ENCODE peak calls at places on chromosomes 1 and 21, in nine cellular contexts. L is esophagus muscularis mucosa; W is lower lobe of right lung; X is esophagus squamous epithelium; V is mesenchymal stem cell; Z is colonic mucosa; E is transverse colon; H is effector memory CD4-positive, alpha-beta T cell; Q is SJSA1. Y is an unnamed sample.

GRCh38 chr1:163171826-163172225 is 30.9 kb downstream of the RGS5 start:
- DNase-seq in Z (no peak), V (no peak), H (no peak), X (no peak), E (no peak), L (no peak), Q (peak; percentile 37), W (no peak), Y (no peak)

GRCh38 chr1:29827237-29827750 is 591.0 kb downstream of the PTPRU start:
- DNase-seq in Z (no peak), W (no peak), Q (no peak), X (no peak), H (no peak), V (no peak), E (no peak), L (peak; percentile 72), Y (peak; percentile 51)

GRCh38 chr1:116693759-116694482 is 26.4 kb upstream of the IGSF3 start:
- DNase-seq in H (no peak), Z (peak; percentile 35), V (no peak), X (peak; percentile 6), W (no peak), L (no peak), E (peak; percentile 33), Q (no peak), Y (peak; percentile 56)

GRCh38 chr1:18233176-18233864 is 125.7 kb downstream of the IGSF21 start:
- DNase-seq in E (no peak), V (no peak), Q (no peak), H (no peak), Z (no peak), W (no peak), L (no peak), X (no peak), Y (no peak)

GRCh38 chr1:188514917-188515316 is 1686.2 kb downstream of the PLA2G4A start:
- DNase-seq in H (no peak), W (no peak), L (no peak), X (no peak), E (no peak), V (no peak), Z (no peak), Q (no peak), Y (no peak)

GRCh38 chr1:20867847-20868246 is 80.7 kb upstream of the HP1BP3 start:
- DNase-seq in E (no peak), X (no peak), Z (no peak), L (no peak), V (no peak), H (no peak), W (no peak), Q (no peak), Y (no peak)

GRCh38 chr1:246891105-246891504 is 40.6 kb downstream of the AHCTF1 start:
- DNase-seq in H (no peak), Z (no peak), X (no peak), L (no peak), Q (no peak), E (no peak), V (no peak), W (no peak), Y (no peak)

GRCh38 chr1:219442575-219442974 is 170.3 kb downstream of the ZC3H11B start:
- DNase-seq in E (no peak), Z (no peak), L (no peak), W (no peak), Q (no peak), V (peak; percentile 8), H (no peak), X (no peak), Y (no peak)

GRCh38 chr1:161215079-161215478 is at the start of gene FCER1G:
- DNase-seq in L (no peak), E (peak; percentile 50), Q (no peak), X (no peak), V (no peak), Z (peak; percentile 37), H (no peak), W (peak; percentile 85), Y (peak; percentile 88)

GRCh38 chr1:40757084-40757483 is 26.5 kb upstream of the KCNQ4 start:
- DNase-seq in X (no peak), Z (no peak), E (no peak), Q (no peak), L (no peak), V (no peak), H (no peak), W (no peak), Y (no peak)
- H3K36me3 ChIP-seq in X (peaks cover 36% of the 10 kb centered on the region), Z (peaks cover 24% of the 10 kb centered on the region), E (peaks cover 39% of the 10 kb centered on the region), Q (peaks cover 70% of the 10 kb centered on the region), L (peaks cover 98% of the 10 kb centered on the region), V (peaks cover 91% of the 10 kb centered on the region), H (peaks cover 88% of the 10 kb centered on the region), W (peaks cover 91% of the 10 kb centered on the region), Y (peaks cover 5% of the 10 kb centered on the region)

GRCh38 chr1:212949771-212950170 is 570 bp upstream of the VASH2 start:
- DNase-seq in L (no peak), Z (no peak), E (no peak), X (no peak), W (no peak), V (no peak), H (no peak), Q (no peak), Y (no peak)

GRCh38 chr1:212952596-212952995 is 2.3 kb downstream of the VASH2 start:
- DNase-seq in V (no peak), E (no peak), X (no peak), Z (no peak), H (no peak), W (no peak), Q (no peak), L (no peak), Y (no peak)

GRCh38 chr1:212954514-212954913 is 4.2 kb downstream of the VASH2 start:
- DNase-seq in E (no peak), W (no peak), Q (no peak), Z (no peak), L (no peak), H (no peak), V (no peak), X (no peak), Y (no peak)

GRCh38 chr1:212950243-212951057 is at the start of gene VASH2:
- DNase-seq in W (peak; percentile 84), Z (peak; percentile 87), V (peak; percentile 84), H (peak; percentile 1), E (peak; percentile 75), X (peak; percentile 26), L (no peak), Q (peak; percentile 71), Y (peak; percentile 94)

DNA sequence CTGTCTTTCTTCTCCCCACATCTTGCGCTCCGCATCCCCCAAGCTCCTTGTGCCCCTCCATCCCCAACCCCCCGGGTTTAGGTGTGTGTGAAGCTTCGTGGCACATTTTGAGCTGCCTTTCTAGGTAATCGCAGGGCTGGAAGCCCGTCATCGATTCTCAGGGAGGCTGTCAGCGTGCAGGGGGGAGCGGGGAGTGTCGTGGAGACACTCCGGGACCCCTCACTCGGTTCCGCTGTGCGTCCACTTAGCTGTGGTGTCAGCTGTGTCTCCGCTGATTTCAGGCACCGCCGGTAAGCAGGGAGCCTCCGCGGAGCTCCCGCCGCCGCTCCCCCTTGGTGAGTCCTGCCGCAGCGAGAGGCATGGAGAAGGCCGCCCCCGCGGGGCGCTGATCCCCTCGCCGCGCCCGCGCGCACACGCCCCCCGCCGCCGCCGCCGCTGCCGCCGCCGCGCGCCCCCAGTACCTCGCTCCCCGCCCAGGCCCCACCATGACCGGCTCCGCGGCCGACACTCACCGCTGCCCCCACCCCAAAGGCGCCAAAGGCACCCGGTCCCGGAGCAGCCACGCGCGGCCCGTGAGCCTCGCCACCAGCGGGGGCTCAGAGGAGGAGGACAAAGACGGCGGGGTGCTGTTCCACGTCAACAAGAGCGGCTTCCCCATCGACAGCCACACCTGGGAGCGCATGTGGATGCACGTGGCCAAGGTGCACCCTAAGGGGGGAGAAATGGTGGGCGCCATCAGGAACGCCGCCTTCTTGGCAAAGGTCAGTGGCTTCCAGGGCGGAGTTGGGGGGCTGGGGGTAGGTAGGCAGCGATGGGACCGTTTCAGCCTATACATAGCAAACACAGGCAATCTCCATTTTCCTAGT is 950 bp downstream of the VASH2 start:
- DNase-seq in W (no peak), Q (peak; percentile 21), Z (no peak), L (no peak), E (no peak), V (peak; percentile 18), H (no peak), X (no peak), Y (no peak)
- H3K4me1 ChIP-seq in W (peaks cover 14% of the 10 kb centered on the region), Q (peaks cover 17% of the 10 kb centered on the region), Z (no peaks in the 10 kb centered on the region), L (peaks cover 12% of the 10 kb centered on the region), E (peaks cover 5% of the 10 kb centered on the region), V (peaks cover 13% of the 10 kb centered on the region), H (peaks cover 9% of the 10 kb centered on the region), X (peaks cover 15% of the 10 kb centered on the region), Y (no peaks in the 10 kb centered on the region)

GRCh38 chr1:50426702-50427085 is 3.5 kb upstream of the DMRTA2 start:
- DNase-seq in Q (no peak), V (no peak), W (no peak), H (no peak), E (no peak), Z (no peak), L (peak; percentile 83), X (no peak), Y (no peak)

GRCh38 chr1:50426108-50426700 is 3.0 kb upstream of the DMRTA2 start:
- DNase-seq in E (no peak), W (no peak), X (no peak), L (peak; percentile 87), V (no peak), Q (no peak), Z (no peak), H (no peak), Y (no peak)

GRCh38 chr1:50427818-50428779 is 4.9 kb upstream of the DMRTA2 start:
- DNase-seq in X (no peak), Z (no peak), Q (no peak), W (no peak), L (no peak), H (no peak), V (no peak), E (no peak), Y (no peak)

GRCh38 chr1:50425376-50426107 is 2.3 kb upstream of the DMRTA2 start:
- DNase-seq in V (peak; percentile 31), L (no peak), E (no peak), X (no peak), Z (no peak), W (no peak), Q (no peak), H (no peak), Y (no peak)

DNA sequence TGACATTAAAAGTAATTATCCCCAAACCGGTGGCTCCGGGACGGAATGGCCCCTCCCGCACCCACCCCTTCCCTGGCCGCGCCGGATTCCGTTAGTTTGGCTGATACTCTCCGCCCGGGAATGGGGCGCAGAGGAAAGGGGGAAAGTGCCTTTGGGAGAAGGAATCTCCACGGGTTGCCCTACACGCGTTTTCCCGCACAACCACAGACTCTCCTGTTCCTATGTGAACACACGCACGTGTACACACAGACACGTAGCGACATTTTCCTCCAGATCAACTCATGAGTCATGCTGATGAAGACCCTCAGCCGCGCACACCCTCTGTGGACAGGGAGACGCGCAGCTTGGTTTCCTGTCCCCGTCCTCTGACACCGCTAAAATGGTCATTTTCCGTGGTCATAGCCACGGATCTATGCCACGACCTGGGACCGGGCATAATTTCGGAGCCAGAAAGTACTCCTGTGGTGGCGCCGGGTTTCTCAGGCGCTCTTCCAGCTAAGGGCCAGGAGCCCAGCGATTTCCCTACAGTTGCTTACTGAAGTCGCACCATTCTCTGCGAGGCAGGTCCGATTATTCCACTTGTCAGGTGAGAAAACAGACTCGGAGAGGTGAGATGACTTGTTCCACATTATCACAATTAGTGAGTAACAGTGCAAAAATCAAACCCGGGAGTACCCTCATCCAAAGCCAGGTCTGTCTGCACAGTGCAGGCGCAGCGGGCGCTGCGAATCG is 4.0 kb upstream of the DMRTA2 start:
- DNase-seq in V (no peak), L (no peak), W (no peak), Q (no peak), H (no peak), X (no peak), E (no peak), Z (no peak), Y (peak; percentile 69)
- H3K9me3 ChIP-seq in V (no peaks in the 10 kb centered on the region), L (no peaks in the 10 kb centered on the region), W (no peaks in the 10 kb centered on the region), Q (peaks cover 5% of the 10 kb centered on the region), H (no peaks in the 10 kb centered on the region), X (no peaks in the 10 kb centered on the region), E (no peaks in the 10 kb centered on the region), Z (no peaks in the 10 kb centered on the region), Y (no peaks in the 10 kb centered on the region)

GRCh38 chr21:45491056-45491455 is 51.2 kb downstream of the SLC19A1 start:
- DNase-seq in Z (no peak), X (no peak), W (no peak), V (no peak), L (no peak), H (no peak), Q (no peak), E (no peak), Y (no peak)
- H3K36me3 ChIP-seq in Z (no peaks in the 10 kb centered on the region), X (no peaks in the 10 kb centered on the region), W (peaks cover 26% of the 10 kb centered on the region), V (peaks cover 29% of the 10 kb centered on the region), L (peaks cover 66% of the 10 kb centered on the region), H (no peaks in the 10 kb centered on the region), Q (no peaks in the 10 kb centered on the region), E (no peaks in the 10 kb centered on the region), Y (peaks cover 8% of the 10 kb centered on the region)

Y was measured in aorta.